ENCODE peak calls at places on chromosome X, in nine cellular contexts. One of them, this sample, is unnamed.

GRCh38 chrX:153766871-153767673 is 3.0 kb downstream of the PLXNB3 start:
- DNase-seq in WTC11: no peak
- DNase-seq in esophagus squamous epithelium: no peak
- DNase-seq in GM12865: peak; percentile 0
- DNase-seq in head of caudate nucleus: no peak
- DNase-seq in NCI-H1436: no peak
- DNase-seq in stimulated activated CD8-positive, alpha-beta memory T cell treated with anti-CD3 and anti-CD28 coated beads, Interleukin-12 subunit alpha, Interleukin-12 subunit beta, amount 100 ng/mL, for 4 hours: no peak
- DNase-seq in GM18507: no peak
- DNase-seq in DMS79 treated with DMSO at 0.1 percent for 48 hours: no peak
- DNase-seq in this sample: no peak

GRCh38 chrX:1649623-1650022 is 34.8 kb downstream of the ASMT start:
- DNase-seq in WTC11: peak; percentile 44
- DNase-seq in esophagus squamous epithelium: no peak
- DNase-seq in GM12865: no peak
- DNase-seq in head of caudate nucleus: no peak
- DNase-seq in NCI-H1436: no peak
- DNase-seq in stimulated activated CD8-positive, alpha-beta memory T cell treated with anti-CD3 and anti-CD28 coated beads, Interleukin-12 subunit alpha, Interleukin-12 subunit beta, amount 100 ng/mL, for 4 hours: no peak
- DNase-seq in GM18507: no peak
- DNase-seq in DMS79 treated with DMSO at 0.1 percent for 48 hours: no peak
- DNase-seq in this sample: peak; percentile 2

GRCh38 chrX:12777670-12778069 is 13.5 kb upstream of the PRPS2 start:
- DNase-seq in WTC11: no peak
- DNase-seq in esophagus squamous epithelium: no peak
- DNase-seq in GM12865: no peak
- DNase-seq in head of caudate nucleus: no peak
- DNase-seq in NCI-H1436: no peak
- DNase-seq in stimulated activated CD8-positive, alpha-beta memory T cell treated with anti-CD3 and anti-CD28 coated beads, Interleukin-12 subunit alpha, Interleukin-12 subunit beta, amount 100 ng/mL, for 4 hours: no peak
- DNase-seq in GM18507: no peak
- DNase-seq in DMS79 treated with DMSO at 0.1 percent for 48 hours: no peak
- DNase-seq in this sample: no peak

GRCh38 chrX:30654989-30655607 is 1.9 kb downstream of the GK start:
- DNase-seq in WTC11: no peak
- DNase-seq in esophagus squamous epithelium: no peak
- DNase-seq in GM12865: no peak
- DNase-seq in head of caudate nucleus: no peak
- DNase-seq in NCI-H1436: no peak
- DNase-seq in stimulated activated CD8-positive, alpha-beta memory T cell treated with anti-CD3 and anti-CD28 coated beads, Interleukin-12 subunit alpha, Interleukin-12 subunit beta, amount 100 ng/mL, for 4 hours: no peak
- DNase-seq in GM18507: no peak
- DNase-seq in DMS79 treated with DMSO at 0.1 percent for 48 hours: no peak
- DNase-seq in this sample: peak; percentile 38

GRCh38 chrX:49860867-49861535 is 18.3 kb upstream of the USP27X start:
- DNase-seq in WTC11: no peak
- DNase-seq in esophagus squamous epithelium: no peak
- DNase-seq in GM12865: no peak
- DNase-seq in head of caudate nucleus: no peak
- DNase-seq in NCI-H1436: no peak
- DNase-seq in stimulated activated CD8-positive, alpha-beta memory T cell treated with anti-CD3 and anti-CD28 coated beads, Interleukin-12 subunit alpha, Interleukin-12 subunit beta, amount 100 ng/mL, for 4 hours: no peak
- DNase-seq in GM18507: no peak
- DNase-seq in DMS79 treated with DMSO at 0.1 percent for 48 hours: no peak
- DNase-seq in this sample: no peak

GRCh38 chrX:129957241-129958099 is 25.0 kb upstream of the BCORL1 start:
- DNase-seq in WTC11: peak; percentile 64
- DNase-seq in esophagus squamous epithelium: peak; percentile 11
- DNase-seq in GM12865: peak; percentile 89
- DNase-seq in head of caudate nucleus: peak; percentile 36
- DNase-seq in NCI-H1436: no peak
- DNase-seq in stimulated activated CD8-positive, alpha-beta memory T cell treated with anti-CD3 and anti-CD28 coated beads, Interleukin-12 subunit alpha, Interleukin-12 subunit beta, amount 100 ng/mL, for 4 hours: peak; percentile 22
- DNase-seq in GM18507: peak; percentile 46
- DNase-seq in DMS79 treated with DMSO at 0.1 percent for 48 hours: peak; percentile 20
- DNase-seq in this sample: peak; percentile 49

GRCh38 chrX:74104356-74105065 is 199.5 kb upstream of the ZCCHC13 start:
- DNase-seq in WTC11: no peak
- DNase-seq in esophagus squamous epithelium: no peak
- DNase-seq in GM12865: no peak
- DNase-seq in head of caudate nucleus: no peak
- DNase-seq in NCI-H1436: no peak
- DNase-seq in stimulated activated CD8-positive, alpha-beta memory T cell treated with anti-CD3 and anti-CD28 coated beads, Interleukin-12 subunit alpha, Interleukin-12 subunit beta, amount 100 ng/mL, for 4 hours: no peak
- DNase-seq in GM18507: no peak
- DNase-seq in DMS79 treated with DMSO at 0.1 percent for 48 hours: no peak
- DNase-seq in this sample: no peak

GRCh38 chrX:115941388-115941787 is 229.2 kb upstream of the AGTR2 start:
- DNase-seq in WTC11: no peak
- DNase-seq in esophagus squamous epithelium: no peak
- DNase-seq in GM12865: no peak
- DNase-seq in head of caudate nucleus: no peak
- DNase-seq in NCI-H1436: no peak
- DNase-seq in stimulated activated CD8-positive, alpha-beta memory T cell treated with anti-CD3 and anti-CD28 coated beads, Interleukin-12 subunit alpha, Interleukin-12 subunit beta, amount 100 ng/mL, for 4 hours: no peak
- DNase-seq in GM18507: no peak
- DNase-seq in DMS79 treated with DMSO at 0.1 percent for 48 hours: no peak
- DNase-seq in this sample: no peak

GRCh38 chrX:69317721-69318120 is 152.5 kb upstream of the PJA1 start:
- DNase-seq in WTC11: no peak
- DNase-seq in esophagus squamous epithelium: no peak
- DNase-seq in GM12865: no peak
- DNase-seq in head of caudate nucleus: no peak
- DNase-seq in NCI-H1436: no peak
- DNase-seq in stimulated activated CD8-positive, alpha-beta memory T cell treated with anti-CD3 and anti-CD28 coated beads, Interleukin-12 subunit alpha, Interleukin-12 subunit beta, amount 100 ng/mL, for 4 hours: no peak
- DNase-seq in GM18507: no peak
- DNase-seq in DMS79 treated with DMSO at 0.1 percent for 48 hours: peak; percentile 26
- DNase-seq in this sample: no peak